ENCODE peak calls at places on chromosomes 4 and X, in five cellular contexts. One of them, this sample, is unnamed.

GRCh38 chr4:80202190-80202711 is 4.9 kb downstream of the PRDM8 start:
- DNase-seq in GM10248: peak; percentile 81
- DNase-seq in colonic mucosa: peak; percentile 87
- DNase-seq in T-helper 2 cell: peak; percentile 71
- DNase-seq in NCI-H1092 treated with DMSO at 0.1 percent for 48 hours: peak; percentile 70
- DNase-seq in this sample: peak; percentile 77

GRCh38 chrX:149871940-149872339 is 9.0 kb upstream of the MAGEA8 start:
- DNase-seq in GM10248: peak; percentile 56
- DNase-seq in colonic mucosa: peak; percentile 27
- DNase-seq in T-helper 2 cell: peak; percentile 17
- DNase-seq in NCI-H1092 treated with DMSO at 0.1 percent for 48 hours: no peak
- DNase-seq in this sample: no peak

GRCh38 chr4:31461425-31461824 is 741.3 kb downstream of the PCDH7 start:
- DNase-seq in GM10248: no peak
- DNase-seq in colonic mucosa: no peak
- DNase-seq in T-helper 2 cell: no peak
- DNase-seq in NCI-H1092 treated with DMSO at 0.1 percent for 48 hours: no peak
- DNase-seq in this sample: no peak

GRCh38 chr4:4590496-4590895 is 48.6 kb upstream of the STX18 start:
- DNase-seq in GM10248: no peak
- DNase-seq in colonic mucosa: no peak
- DNase-seq in T-helper 2 cell: no peak
- DNase-seq in NCI-H1092 treated with DMSO at 0.1 percent for 48 hours: no peak
- DNase-seq in this sample: no peak

GRCh38 chr4:6472387-6473263 is at the start of gene PPP2R2C:
- DNase-seq in GM10248: no peak
- DNase-seq in colonic mucosa: peak; percentile 14
- DNase-seq in T-helper 2 cell: no peak
- DNase-seq in NCI-H1092 treated with DMSO at 0.1 percent for 48 hours: peak; percentile 19
- DNase-seq in this sample: no peak

GRCh38 chr4:25113915-25114904 is 46.0 kb downstream of the SEPSECS start:
- DNase-seq in GM10248: no peak
- DNase-seq in colonic mucosa: no peak
- DNase-seq in T-helper 2 cell: no peak
- DNase-seq in NCI-H1092 treated with DMSO at 0.1 percent for 48 hours: no peak
- DNase-seq in this sample: no peak

GRCh38 chr4:173025131-173025530 is 143.5 kb upstream of the GALNT7 start:
- DNase-seq in GM10248: peak; percentile 54
- DNase-seq in colonic mucosa: peak; percentile 71
- DNase-seq in T-helper 2 cell: no peak
- DNase-seq in NCI-H1092 treated with DMSO at 0.1 percent for 48 hours: peak; percentile 56
- DNase-seq in this sample: peak; percentile 64

GRCh38 chr4:2408401-2408958 is 10.0 kb downstream of the ZFYVE28 start:
- DNase-seq in GM10248: no peak
- DNase-seq in colonic mucosa: peak; percentile 63
- DNase-seq in T-helper 2 cell: no peak
- DNase-seq in NCI-H1092 treated with DMSO at 0.1 percent for 48 hours: no peak
- DNase-seq in this sample: no peak